ENCODE peak calls at places on chromosomes 3 and 15, in ten cellular contexts. One of them, this sample, is unnamed.

GRCh38 chr3:45210308-45211038 is 15.6 kb downstream of the TMEM158 start:
- DNase-seq in WERI-Rb-1: peak; percentile 85
- DNase-seq in hepatocyte: peak; percentile 91
- DNase-seq in stomach: peak; percentile 90
- DNase-seq in IMR-90: peak; percentile 80
- DNase-seq in OCI-LY7: peak; percentile 21
- DNase-seq in heart right ventricle: peak; percentile 75
- DNase-seq in thoracic aorta: peak; percentile 50
- DNase-seq in lung: peak; percentile 83
- DNase-seq in fibroblast of pulmonary artery: peak; percentile 87
- DNase-seq in this sample: peak; percentile 81

GRCh38 chr3:110419096-110419495 is 652.5 kb upstream of the NECTIN3 start:
- DNase-seq in WERI-Rb-1: no peak
- DNase-seq in hepatocyte: no peak
- DNase-seq in stomach: no peak
- DNase-seq in IMR-90: no peak
- DNase-seq in OCI-LY7: no peak
- DNase-seq in heart right ventricle: no peak
- DNase-seq in thoracic aorta: no peak
- DNase-seq in lung: no peak
- DNase-seq in fibroblast of pulmonary artery: peak; percentile 11
- DNase-seq in this sample: no peak

GRCh38 chr15:47781527-47781926 is 64.2 kb downstream of the SEMA6D start:
- DNase-seq in WERI-Rb-1: no peak
- DNase-seq in hepatocyte: no peak
- DNase-seq in stomach: no peak
- DNase-seq in IMR-90: no peak
- DNase-seq in OCI-LY7: no peak
- DNase-seq in heart right ventricle: no peak
- DNase-seq in thoracic aorta: no peak
- DNase-seq in lung: no peak
- DNase-seq in fibroblast of pulmonary artery: no peak
- DNase-seq in this sample: no peak

GRCh38 chr3:134197681-134198261 is 52.9 kb downstream of the RYK start:
- DNase-seq in WERI-Rb-1: no peak
- DNase-seq in hepatocyte: peak; percentile 63
- DNase-seq in stomach: no peak
- DNase-seq in IMR-90: peak; percentile 83
- DNase-seq in OCI-LY7: peak; percentile 56
- DNase-seq in heart right ventricle: peak; percentile 35
- DNase-seq in thoracic aorta: no peak
- DNase-seq in lung: no peak
- DNase-seq in fibroblast of pulmonary artery: peak; percentile 81
- DNase-seq in this sample: peak; percentile 11

GRCh38 chr3:124877617-124878016 is 9.5 kb downstream of the ITGB5 start:
- DNase-seq in WERI-Rb-1: no peak
- DNase-seq in hepatocyte: no peak
- DNase-seq in stomach: no peak
- DNase-seq in IMR-90: no peak
- DNase-seq in OCI-LY7: no peak
- DNase-seq in heart right ventricle: no peak
- DNase-seq in thoracic aorta: no peak
- DNase-seq in lung: no peak
- DNase-seq in fibroblast of pulmonary artery: no peak
- DNase-seq in this sample: no peak

GRCh38 chr3:160754371-160754854 is 1.6 kb upstream of the PPM1L start:
- DNase-seq in WERI-Rb-1: peak; percentile 52
- DNase-seq in hepatocyte: peak; percentile 63
- DNase-seq in stomach: peak; percentile 32
- DNase-seq in IMR-90: peak; percentile 53
- DNase-seq in OCI-LY7: peak; percentile 49
- DNase-seq in heart right ventricle: peak; percentile 28
- DNase-seq in thoracic aorta: no peak
- DNase-seq in lung: peak; percentile 29
- DNase-seq in fibroblast of pulmonary artery: peak; percentile 63
- DNase-seq in this sample: peak; percentile 41

GRCh38 chr3:12367346-12367745 is 78.5 kb downstream of the PPARG start:
- DNase-seq in WERI-Rb-1: no peak
- DNase-seq in hepatocyte: no peak
- DNase-seq in stomach: no peak
- DNase-seq in IMR-90: no peak
- DNase-seq in OCI-LY7: no peak
- DNase-seq in heart right ventricle: no peak
- DNase-seq in thoracic aorta: no peak
- DNase-seq in lung: no peak
- DNase-seq in fibroblast of pulmonary artery: peak; percentile 60
- DNase-seq in this sample: no peak

GRCh38 chr3:56778904-56779303 is 22.8 kb downstream of the ARHGEF3 start:
- DNase-seq in WERI-Rb-1: no peak
- DNase-seq in hepatocyte: no peak
- DNase-seq in stomach: no peak
- DNase-seq in IMR-90: no peak
- DNase-seq in OCI-LY7: no peak
- DNase-seq in heart right ventricle: no peak
- DNase-seq in thoracic aorta: no peak
- DNase-seq in lung: no peak
- DNase-seq in fibroblast of pulmonary artery: no peak
- DNase-seq in this sample: no peak

GRCh38 chr3:126837773-126838172 is 133.7 kb downstream of the CHCHD6 start:
- DNase-seq in WERI-Rb-1: no peak
- DNase-seq in hepatocyte: no peak
- DNase-seq in stomach: no peak
- DNase-seq in IMR-90: no peak
- DNase-seq in OCI-LY7: no peak
- DNase-seq in heart right ventricle: no peak
- DNase-seq in thoracic aorta: no peak
- DNase-seq in lung: no peak
- DNase-seq in fibroblast of pulmonary artery: no peak
- DNase-seq in this sample: no peak

GRCh38 chr3:46097691-46098241 is 70.5 kb upstream of the XCR1 start:
- DNase-seq in WERI-Rb-1: no peak
- DNase-seq in hepatocyte: no peak
- DNase-seq in stomach: no peak
- DNase-seq in IMR-90: peak; percentile 31
- DNase-seq in OCI-LY7: peak; percentile 44
- DNase-seq in heart right ventricle: no peak
- DNase-seq in thoracic aorta: no peak
- DNase-seq in lung: peak; percentile 46
- DNase-seq in fibroblast of pulmonary artery: peak; percentile 57
- DNase-seq in this sample: no peak

GRCh38 chr15:89003865-89004725 is 84.2 kb upstream of the ABHD2 start:
- DNase-seq in WERI-Rb-1: peak; percentile 72
- DNase-seq in hepatocyte: peak; percentile 83
- DNase-seq in stomach: no peak
- DNase-seq in IMR-90: peak; percentile 73
- DNase-seq in OCI-LY7: peak; percentile 11
- DNase-seq in heart right ventricle: peak; percentile 44
- DNase-seq in thoracic aorta: no peak
- DNase-seq in lung: no peak
- DNase-seq in fibroblast of pulmonary artery: peak; percentile 74
- DNase-seq in this sample: peak; percentile 42

GRCh38 chr3:129592362-129593150 is 13.9 kb downstream of the PLXND1 start:
- DNase-seq in WERI-Rb-1: peak; percentile 91
- DNase-seq in hepatocyte: peak; percentile 61
- DNase-seq in stomach: no peak
- DNase-seq in IMR-90: no peak
- DNase-seq in OCI-LY7: no peak
- DNase-seq in heart right ventricle: peak; percentile 88
- DNase-seq in thoracic aorta: no peak
- DNase-seq in lung: peak; percentile 51
- DNase-seq in fibroblast of pulmonary artery: no peak
- DNase-seq in this sample: peak; percentile 72

GRCh38 chr3:113746955-113747718 is at the start of gene ATP6V1A:
- DNase-seq in WERI-Rb-1: peak; percentile 74
- DNase-seq in hepatocyte: peak; percentile 81
- DNase-seq in stomach: peak; percentile 74
- DNase-seq in IMR-90: no peak
- DNase-seq in OCI-LY7: peak; percentile 85
- DNase-seq in heart right ventricle: peak; percentile 10
- DNase-seq in thoracic aorta: peak; percentile 9
- DNase-seq in lung: peak; percentile 73
- DNase-seq in fibroblast of pulmonary artery: no peak
- DNase-seq in this sample: peak; percentile 45

GRCh38 chr3:9078561-9079240 is 115.4 kb upstream of the RAD18 start:
- DNase-seq in WERI-Rb-1: no peak
- DNase-seq in hepatocyte: peak; percentile 32
- DNase-seq in stomach: no peak
- DNase-seq in IMR-90: no peak
- DNase-seq in OCI-LY7: no peak
- DNase-seq in heart right ventricle: no peak
- DNase-seq in thoracic aorta: no peak
- DNase-seq in lung: no peak
- DNase-seq in fibroblast of pulmonary artery: no peak
- DNase-seq in this sample: peak; percentile 19

GRCh38 chr15:29690765-29691475 is 131.3 kb downstream of the TJP1 start:
- DNase-seq in WERI-Rb-1: no peak
- DNase-seq in hepatocyte: no peak
- DNase-seq in stomach: no peak
- DNase-seq in IMR-90: peak; percentile 53
- DNase-seq in OCI-LY7: no peak
- DNase-seq in heart right ventricle: no peak
- DNase-seq in thoracic aorta: no peak
- DNase-seq in lung: no peak
- DNase-seq in fibroblast of pulmonary artery: peak; percentile 28
- DNase-seq in this sample: no peak
- TF ChIP-seq CTCF in WERI-Rb-1: no peak
- TF ChIP-seq CTCF in hepatocyte: no peak
- TF ChIP-seq CTCF in stomach: no peak
- TF ChIP-seq CTCF in IMR-90: no peak
- TF ChIP-seq CTCF in OCI-LY7: no peak
- TF ChIP-seq CTCF in heart right ventricle: no peak
- TF ChIP-seq CTCF in thoracic aorta: no peak
- TF ChIP-seq CTCF in lung: no peak
- TF ChIP-seq CTCF in fibroblast of pulmonary artery: no peak
- TF ChIP-seq CTCF in this sample: no peak

DNA sequence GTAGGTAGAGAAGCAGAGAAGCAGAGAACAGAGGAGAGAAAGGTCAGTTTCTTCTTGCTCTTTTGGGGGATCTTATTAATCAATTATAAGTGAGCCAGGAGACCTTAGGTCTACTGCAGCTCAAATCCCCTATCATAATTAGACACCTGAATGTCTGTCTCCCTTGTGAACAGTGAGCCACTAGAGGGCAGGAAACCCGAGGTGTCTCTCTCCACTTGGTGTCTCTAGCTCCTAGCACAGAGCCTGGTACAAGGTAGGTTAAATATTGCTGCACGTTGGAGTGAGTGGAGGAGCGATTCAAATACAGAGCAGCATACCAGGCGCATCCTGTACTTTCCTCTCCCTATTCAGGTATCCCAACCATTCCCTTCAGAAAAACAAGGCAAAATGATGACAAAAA is 2.0 kb upstream of the ST8SIA2 start:
- DNase-seq in WERI-Rb-1: peak; percentile 71
- DNase-seq in hepatocyte: peak; percentile 53
- DNase-seq in stomach: no peak
- DNase-seq in IMR-90: peak; percentile 1
- DNase-seq in OCI-LY7: peak; percentile 18
- DNase-seq in heart right ventricle: no peak
- DNase-seq in thoracic aorta: no peak
- DNase-seq in lung: no peak
- DNase-seq in fibroblast of pulmonary artery: peak; percentile 5
- DNase-seq in this sample: peak; percentile 38
- TF ChIP-seq CTCF in WERI-Rb-1: peak; percentile 72
- TF ChIP-seq CTCF in hepatocyte: peak; percentile 47
- TF ChIP-seq CTCF in stomach: no peak
- TF ChIP-seq CTCF in IMR-90: peak; percentile 14
- TF ChIP-seq CTCF in OCI-LY7: peak; percentile 64
- TF ChIP-seq CTCF in heart right ventricle: peak; percentile 60
- TF ChIP-seq CTCF in thoracic aorta: no peak
- TF ChIP-seq CTCF in lung: no peak
- TF ChIP-seq CTCF in fibroblast of pulmonary artery: peak; percentile 18
- TF ChIP-seq CTCF in this sample: peak; percentile 44

GRCh38 chr3:27185231-27185989 is 183.8 kb downstream of the NEK10 start:
- DNase-seq in WERI-Rb-1: no peak
- DNase-seq in hepatocyte: no peak
- DNase-seq in stomach: no peak
- DNase-seq in IMR-90: no peak
- DNase-seq in OCI-LY7: no peak
- DNase-seq in heart right ventricle: no peak
- DNase-seq in thoracic aorta: no peak
- DNase-seq in lung: no peak
- DNase-seq in fibroblast of pulmonary artery: no peak
- DNase-seq in this sample: no peak
- TF ChIP-seq CTCF in WERI-Rb-1: no peak
- TF ChIP-seq CTCF in hepatocyte: no peak
- TF ChIP-seq CTCF in stomach: no peak
- TF ChIP-seq CTCF in IMR-90: no peak
- TF ChIP-seq CTCF in OCI-LY7: no peak
- TF ChIP-seq CTCF in heart right ventricle: no peak
- TF ChIP-seq CTCF in thoracic aorta: no peak
- TF ChIP-seq CTCF in lung: no peak
- TF ChIP-seq CTCF in fibroblast of pulmonary artery: no peak
- TF ChIP-seq CTCF in this sample: no peak

GRCh38 chr3:107855710-107856109 is 235.1 kb downstream of the CD47 start:
- DNase-seq in WERI-Rb-1: no peak
- DNase-seq in hepatocyte: peak; percentile 33
- DNase-seq in stomach: no peak
- DNase-seq in IMR-90: peak; percentile 13
- DNase-seq in OCI-LY7: peak; percentile 43
- DNase-seq in heart right ventricle: no peak
- DNase-seq in thoracic aorta: no peak
- DNase-seq in lung: no peak
- DNase-seq in fibroblast of pulmonary artery: peak; percentile 51
- DNase-seq in this sample: no peak
- TF ChIP-seq CTCF in WERI-Rb-1: peak; percentile 32
- TF ChIP-seq CTCF in hepatocyte: peak; percentile 26
- TF ChIP-seq CTCF in stomach: no peak
- TF ChIP-seq CTCF in IMR-90: no peak
- TF ChIP-seq CTCF in OCI-LY7: peak; percentile 68
- TF ChIP-seq CTCF in heart right ventricle: peak; percentile 24
- TF ChIP-seq CTCF in thoracic aorta: no peak
- TF ChIP-seq CTCF in lung: no peak
- TF ChIP-seq CTCF in fibroblast of pulmonary artery: peak; percentile 35
- TF ChIP-seq CTCF in this sample: no peak

DNA sequence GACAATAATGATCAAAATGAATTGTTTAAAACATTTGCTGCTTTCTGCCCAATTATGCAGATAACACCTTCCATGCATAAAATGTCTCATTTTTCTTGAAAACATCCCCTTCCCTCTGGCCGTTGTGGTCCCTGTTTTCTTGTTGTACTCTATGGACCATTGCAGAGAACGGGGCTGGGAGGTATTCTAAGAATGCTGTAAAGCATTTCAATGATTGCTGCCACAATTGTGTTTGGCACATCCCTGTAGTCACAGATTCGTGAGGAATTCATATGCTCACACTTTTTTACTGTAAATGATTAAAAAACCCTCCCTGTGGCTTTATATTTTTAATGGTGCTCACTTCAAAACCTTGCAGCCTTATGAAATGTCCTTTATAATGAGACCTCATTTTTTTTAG is 207.2 kb upstream of the GBE1 start:
- DNase-seq in WERI-Rb-1: no peak
- DNase-seq in hepatocyte: no peak
- DNase-seq in stomach: no peak
- DNase-seq in IMR-90: no peak
- DNase-seq in OCI-LY7: no peak
- DNase-seq in heart right ventricle: no peak
- DNase-seq in thoracic aorta: no peak
- DNase-seq in lung: no peak
- DNase-seq in fibroblast of pulmonary artery: no peak
- DNase-seq in this sample: no peak
- TF ChIP-seq CTCF in WERI-Rb-1: no peak
- TF ChIP-seq CTCF in hepatocyte: no peak
- TF ChIP-seq CTCF in stomach: no peak
- TF ChIP-seq CTCF in IMR-90: no peak
- TF ChIP-seq CTCF in OCI-LY7: no peak
- TF ChIP-seq CTCF in heart right ventricle: no peak
- TF ChIP-seq CTCF in thoracic aorta: no peak
- TF ChIP-seq CTCF in lung: no peak
- TF ChIP-seq CTCF in fibroblast of pulmonary artery: no peak
- TF ChIP-seq CTCF in this sample: no peak